ENCODE peak calls at places on chromosome 20, in four cellular contexts. J, E, G and V are unnamed samples.

GRCh38 chr20:50460608-50461268 is 49.4 kb upstream of the PTPN1 start:
- DNase-seq in J (peak), E (peak), G (peak), V (peak)

GRCh38 chr20:38825901-38826625 is 20.6 kb downstream of the PPP1R16B start:
- DNase-seq in J (no peak), E (no peak), G (no peak), V (no peak)

GRCh38 chr20:35014537-35014936 is 58.9 kb downstream of the MYH7B start:
- DNase-seq in J (no peak), E (no peak), G (no peak), V (no peak)

GRCh38 chr20:8724884-8725283 is 344.0 kb upstream of the PLCB4 start:
- DNase-seq in J (no peak), E (no peak), G (no peak), V (no peak)

GRCh38 chr20:54025166-54025835 is 45.1 kb downstream of the BCAS1 start:
- DNase-seq in J (no peak), E (no peak), G (no peak), V (no peak)

GRCh38 chr20:4728121-4728520 is 6.4 kb downstream of the PRND start:
- DNase-seq in J (no peak), E (no peak), G (no peak), V (no peak)

GRCh38 chr20:10828221-10828620 is 154.4 kb upstream of the JAG1 start:
- DNase-seq in J (no peak), E (no peak), G (no peak), V (no peak)

GRCh38 chr20:37630161-37630560 is 63.7 kb upstream of the CTNNBL1 start:
- DNase-seq in J (no peak), E (no peak), G (no peak), V (peak)

GRCh38 chr20:1786496-1786895 is 108.7 kb upstream of the SIRPA start:
- DNase-seq in J (no peak), E (no peak), G (no peak), V (no peak)

GRCh38 chr20:3805594-3806264 is 9.6 kb downstream of the CDC25B start:
- DNase-seq in J (no peak), E (no peak), G (no peak), V (peak)

GRCh38 chr20:54668271-54669053 is 193.1 kb downstream of the DOK5 start:
- DNase-seq in J (no peak), E (no peak), G (no peak), V (no peak)

GRCh38 chr20:17939622-17940446 is 28.8 kb downstream of the SNX5 start:
- DNase-seq in J (no peak), E (no peak), G (no peak), V (no peak)

GRCh38 chr20:36454664-36455427 is 86.5 kb upstream of the MYL9 start:
- DNase-seq in J (no peak), E (no peak), G (no peak), V (no peak)

GRCh38 chr20:40633123-40633850 is 55.7 kb downstream of the MAFB start:
- DNase-seq in J (no peak), E (no peak), G (no peak), V (no peak)

GRCh38 chr20:45735988-45736387 is 13.8 kb downstream of the SPINT4 start:
- DNase-seq in J (no peak), E (no peak), G (no peak), V (no peak)

GRCh38 chr20:3314391-3314790 is 75.4 kb upstream of the SLC4A11 start:
- DNase-seq in J (no peak), E (no peak), G (no peak), V (no peak)

GRCh38 chr20:24470031-24470781 is 777 bp downstream of the SYNDIG1 start:
- DNase-seq in J (no peak), E (no peak), G (no peak), V (peak)

GRCh38 chr20:4951299-4951698 is 50.0 kb downstream of the SLC23A2 start:
- DNase-seq in J (no peak), E (peak), G (peak), V (peak)

GRCh38 chr20:51426879-51427624 is 115.5 kb downstream of the NFATC2 start:
- DNase-seq in J (no peak), E (no peak), G (no peak), V (no peak)

GRCh38 chr20:32763202-32763999 is 1.2 kb downstream of the DNMT3B start:
- DNase-seq in J (no peak), E (no peak), G (no peak), V (no peak)

GRCh38 chr20:46805836-46806235 is 88.8 kb upstream of the EYA2 start:
- DNase-seq in J (no peak), E (no peak), G (no peak), V (no peak)

GRCh38 chr20:24309596-24309995 is 159.8 kb upstream of the SYNDIG1 start:
- DNase-seq in J (no peak), E (no peak), G (no peak), V (no peak)

GRCh38 chr20:51095755-51096509 is 73.0 kb upstream of the KCNG1 start:
- DNase-seq in J (no peak), E (no peak), G (no peak), V (no peak)

GRCh38 chr20:2652724-2653510 is 485 bp downstream of the NOP56 start:
- DNase-seq in J (no peak), E (peak), G (no peak), V (no peak)

GRCh38 chr20:22411568-22412450 is 172.6 kb downstream of the FOXA2 start:
- DNase-seq in J (no peak), E (no peak), G (no peak), V (peak)

GRCh38 chr20:54477556-54477955 is 2.2 kb downstream of the DOK5 start:
- DNase-seq in J (no peak), E (no peak), G (no peak), V (no peak)

GRCh38 chr20:47789081-47789998 is 4.1 kb upstream of the SULF2 start:
- DNase-seq in J (no peak), E (no peak), G (no peak), V (no peak)

GRCh38 chr20:14986026-14986655 is 648.7 kb upstream of the FLRT3 start:
- DNase-seq in J (no peak), E (no peak), G (no peak), V (peak)

GRCh38 chr20:35404614-35405259 is 7.0 kb downstream of the UQCC1 start:
- DNase-seq in J (no peak), E (no peak), G (no peak), V (no peak)

GRCh38 chr20:36506253-36506652 is 35.1 kb upstream of the MYL9 start:
- DNase-seq in J (no peak), E (no peak), G (no peak), V (no peak)

GRCh38 chr20:9204979-9205378 is 136.1 kb downstream of the PLCB4 start:
- DNase-seq in J (no peak), E (no peak), G (no peak), V (no peak)

GRCh38 chr20:7696311-7696710 is 243.9 kb downstream of the HAO1 start:
- DNase-seq in J (no peak), E (no peak), G (no peak), V (no peak)

GRCh38 chr20:46705378-46705729 is 4.1 kb upstream of the SLC2A10 start:
- DNase-seq in J (no peak), E (no peak), G (no peak), V (no peak)

GRCh38 chr20:36268501-36269342 is 32.4 kb downstream of the AAR2 start:
- DNase-seq in J (no peak), E (no peak), G (no peak), V (no peak)

GRCh38 chr20:50392138-50392866 is 117.9 kb upstream of the PTPN1 start:
- DNase-seq in J (no peak), E (no peak), G (no peak), V (no peak)

GRCh38 chr20:4091332-4092135 is 76.2 kb upstream of the RNF24 start:
- DNase-seq in J (no peak), E (no peak), G (no peak), V (peak)

GRCh38 chr20:542777-543368 is 717 bp downstream of the CSNK2A1 start:
- DNase-seq in J (no peak), E (no peak), G (no peak), V (peak)

GRCh38 chr20:53926428-53927028 is 143.9 kb downstream of the BCAS1 start:
- DNase-seq in J (peak), E (no peak), G (no peak), V (no peak)

GRCh38 chr20:37071481-37071911 is 24.3 kb downstream of the RBL1 start:
- DNase-seq in J (no peak), E (no peak), G (no peak), V (no peak)

DNA sequence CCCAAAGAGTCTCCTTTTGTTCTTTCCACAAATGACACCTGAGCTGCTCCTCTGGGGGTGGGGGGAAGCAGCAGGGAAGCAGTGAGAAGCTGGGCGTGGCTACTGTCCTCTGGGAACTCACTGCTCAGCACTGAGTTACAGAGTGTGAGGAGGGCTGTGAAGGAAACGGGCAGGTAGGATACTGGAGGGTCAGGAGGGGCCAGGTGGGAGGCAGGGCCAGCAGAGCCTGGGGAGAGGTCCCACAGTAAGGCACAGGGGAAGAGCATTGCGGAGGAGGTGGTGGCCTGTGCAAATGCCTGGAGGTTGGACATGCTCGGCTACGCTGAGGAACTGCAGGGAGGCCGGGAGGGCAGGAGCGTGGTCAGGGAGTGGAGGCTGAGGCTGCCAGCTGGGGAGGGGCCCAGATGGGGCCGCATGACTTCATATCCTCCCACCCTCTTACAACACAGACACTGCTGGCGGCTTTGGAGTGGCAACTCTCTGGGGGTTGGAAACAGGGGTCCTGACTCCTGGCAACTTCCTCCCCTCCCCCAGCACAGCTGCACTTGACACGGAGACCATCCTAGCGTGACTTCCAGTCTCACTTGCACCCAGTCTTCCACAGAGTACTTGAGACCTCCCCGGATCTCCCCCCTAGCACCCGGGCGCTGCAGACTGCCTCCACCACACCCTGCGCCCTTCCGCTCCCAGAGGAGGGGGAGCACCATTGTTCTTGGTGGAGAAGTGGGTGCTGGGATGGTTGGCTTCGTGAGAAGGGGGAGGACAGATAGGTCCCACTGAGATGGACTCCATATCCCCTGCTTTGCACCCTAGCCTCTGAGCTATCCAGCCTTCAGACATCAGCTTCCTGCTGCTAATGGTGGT is 34.2 kb downstream of the RBM38 start:
- DNase-seq in J (no peak), E (no peak), G (no peak), V (no peak)
- H3K4me3 ChIP-seq in J (no peak), E (no peak), G (no peak), V (no peak)

DNA sequence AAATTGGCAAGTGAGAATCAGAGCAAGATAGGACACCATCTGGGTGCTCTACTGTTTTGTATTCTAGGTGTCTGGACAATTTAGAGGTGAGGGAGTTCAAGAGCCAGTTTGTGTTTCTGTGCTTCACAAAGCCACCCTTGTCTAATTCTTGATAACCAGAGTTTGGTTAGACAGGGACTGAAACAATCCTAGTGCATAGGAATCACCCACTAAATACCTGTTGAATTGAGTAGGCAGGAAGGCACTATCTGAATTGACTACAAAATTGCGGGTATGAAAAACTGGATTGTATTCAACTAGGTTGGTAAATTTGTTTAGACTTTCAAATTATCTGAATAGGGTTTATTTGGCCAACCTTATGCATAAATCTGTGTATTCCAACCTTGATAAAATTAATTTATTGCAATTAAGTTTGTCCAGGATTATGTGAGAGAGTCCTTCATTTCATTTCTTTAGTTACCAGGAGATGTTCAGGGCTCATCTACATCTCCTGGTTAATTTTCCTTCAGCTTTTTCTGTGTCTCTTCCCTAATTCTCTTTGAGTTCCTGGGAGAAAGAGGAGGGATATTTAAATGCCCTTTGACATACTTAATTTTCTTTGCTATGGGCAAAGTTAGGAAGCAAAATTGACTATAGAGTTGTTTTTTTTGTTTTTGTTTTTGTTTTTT is 1.7 kb downstream of the TPX2 start:
- DNase-seq in J (no peak), E (no peak), G (no peak), V (no peak)
- H3K4me3 ChIP-seq in J (peak), E (no peak), G (no peak), V (no peak)

DNA sequence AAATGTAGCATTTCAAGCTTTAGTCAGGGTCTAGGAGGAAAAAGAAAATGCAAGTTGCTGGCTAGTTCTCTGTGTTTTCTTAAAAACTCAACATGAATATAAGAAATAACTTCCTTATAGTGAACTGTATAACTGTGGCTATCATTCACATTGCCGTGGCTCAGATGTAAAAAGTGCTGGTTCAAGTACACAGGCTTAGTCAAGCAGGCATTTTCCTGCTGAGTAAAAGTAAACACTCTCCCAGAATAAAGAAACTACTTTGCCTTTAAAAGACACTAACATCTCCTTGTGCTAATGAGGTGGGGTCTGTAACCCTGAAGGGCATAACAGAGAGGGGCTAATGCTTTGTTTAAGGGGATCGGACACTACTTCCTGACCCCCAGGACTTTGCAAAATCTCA is 3.3 kb downstream of the ATP5F1E start:
- DNase-seq in J (no peak), E (no peak), G (no peak), V (no peak)
- H3K4me3 ChIP-seq in J (peak), E (peak), G (peak), V (no peak)

GRCh38 chr20:13783528-13783927 is 1.2 kb downstream of the ESF1 start:
- DNase-seq in J (no peak), E (no peak), G (no peak), V (no peak)
- H3K4me3 ChIP-seq in J (peak), E (peak), G (peak), V (no peak)

GRCh38 chr20:44649976-44650375 is 1.5 kb downstream of the ADA start:
- DNase-seq in J (no peak), E (no peak), G (no peak), V (no peak)
- H3K4me3 ChIP-seq in J (peak), E (no peak), G (no peak), V (no peak)

DNA sequence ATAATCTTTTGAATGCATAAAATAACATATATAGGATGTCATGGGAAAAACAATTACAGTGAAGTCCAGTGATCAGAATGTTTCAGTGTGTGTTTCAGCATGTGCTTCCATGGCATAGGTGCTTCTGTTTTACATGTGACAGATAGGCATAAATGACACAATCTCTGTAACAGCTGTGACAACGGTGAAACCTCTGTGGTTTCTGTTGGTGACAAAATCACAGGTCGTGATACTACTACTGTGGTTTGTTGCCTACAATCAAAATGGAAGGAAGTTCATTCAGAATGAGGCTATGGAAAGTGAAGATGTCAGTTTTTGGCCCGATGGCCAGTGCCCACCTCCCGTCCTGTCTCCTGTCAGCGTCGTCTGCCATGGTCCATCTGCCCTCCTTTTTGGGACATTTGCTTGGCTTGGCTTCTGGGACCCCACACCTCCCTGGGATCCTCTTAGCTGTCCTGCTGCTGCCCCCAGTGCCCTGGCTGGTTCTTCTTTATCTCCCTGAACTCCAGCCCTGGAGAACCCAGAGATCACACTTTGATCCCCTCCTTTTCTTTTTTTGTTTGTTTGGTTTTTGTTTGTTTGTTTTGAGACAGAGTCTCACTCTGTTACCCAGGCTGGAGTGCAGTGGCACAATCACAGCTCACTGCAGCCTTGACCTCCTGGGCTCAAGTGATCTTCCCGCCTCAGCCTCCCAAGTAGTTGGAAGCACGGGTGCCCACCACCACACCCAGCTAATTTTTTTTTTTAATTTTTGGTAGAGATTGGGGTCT is 79.3 kb upstream of the NAA20 start:
- DNase-seq in J (no peak), E (no peak), G (no peak), V (no peak)
- H3K4me3 ChIP-seq in J (no peak), E (no peak), G (peak), V (no peak)

DNA sequence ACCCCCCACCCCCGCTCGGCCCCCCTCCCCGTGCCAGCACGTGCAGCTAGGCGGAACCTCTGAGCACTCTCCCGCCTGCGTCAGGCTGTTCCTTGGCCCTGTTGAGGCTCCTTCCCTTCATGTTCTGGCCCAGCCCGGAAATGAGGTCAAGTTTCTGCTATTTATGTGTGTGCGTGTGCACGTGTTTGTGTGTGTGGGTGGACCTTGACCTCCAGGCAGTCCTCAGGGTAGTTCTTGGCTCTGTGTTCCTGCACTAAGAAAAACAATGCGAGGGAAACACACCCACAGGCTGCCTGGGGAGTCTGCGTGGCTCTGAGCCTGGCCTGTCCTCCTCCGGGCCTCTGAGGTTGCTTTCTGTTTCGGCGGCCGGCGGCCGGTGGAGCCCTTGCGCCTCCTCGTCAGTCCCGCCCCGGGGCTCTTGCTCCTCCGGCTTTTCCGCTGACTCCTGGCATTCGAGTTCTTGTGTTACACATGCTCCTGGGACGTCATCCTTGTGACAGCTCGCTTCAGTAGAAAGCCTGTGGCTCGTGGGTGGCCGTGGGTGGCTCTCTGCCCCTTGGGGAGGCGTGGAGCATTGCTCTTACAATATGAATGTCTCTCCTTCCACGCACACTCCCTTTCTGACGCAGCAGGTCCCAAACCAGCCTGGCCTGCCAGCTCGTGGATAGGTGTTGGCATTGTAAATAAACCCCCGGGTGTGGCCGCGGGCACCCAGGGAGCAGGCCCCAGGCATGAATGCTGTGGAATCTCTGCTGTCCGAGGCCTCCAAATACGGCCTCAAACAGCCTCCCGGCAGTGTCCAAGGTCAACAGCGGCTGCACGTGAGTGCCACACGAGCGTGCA is 10.0 kb downstream of the SLCO4A1 start:
- DNase-seq in J (peak), E (peak), G (peak), V (peak)
- H3K4me3 ChIP-seq in J (peak), E (peak), G (peak), V (peak)

GRCh38 chr20:57698191-57698866 is 11.5 kb downstream of the PMEPA1 start:
- DNase-seq in J (peak), E (no peak), G (peak), V (no peak)
- H3K4me3 ChIP-seq in J (peak), E (no peak), G (peak), V (no peak)